ENCODE peak calls at places on chromosomes 11 and 22, in eight cellular contexts. Z is PC-3, K is lower leg skin, O is AG04450, U is astrocyte of the cerebellum, E is A549, J is adrenal gland, T is HFF-Myc. V is an unnamed sample.

GRCh38 chr11:45341379-45341778 is 55.2 kb upstream of the SYT13 start:
- DNase-seq in O (no peak), E (no peak), Z (no peak), K (no peak), T (no peak), J (no peak), U (no peak), V (no peak)

GRCh38 chr11:2518112-2518982 is 73.5 kb downstream of the KCNQ1 start:
- DNase-seq in T (no peak), J (no peak), K (peak), U (no peak), O (no peak), E (no peak), Z (no peak), V (no peak)

GRCh38 chr11:61162092-61162935 is 1.1 kb upstream of the VPS37C start:
- DNase-seq in T (no peak), E (peak), U (no peak), O (no peak), Z (peak), J (no peak), K (no peak), V (peak)

GRCh38 chr22:27880778-27881394 is 38.2 kb downstream of the PITPNB start:
- DNase-seq in E (peak), T (peak), J (peak), K (peak), Z (peak), U (peak), O (peak), V (peak)

GRCh38 chr11:121932646-121933185 is 183.3 kb downstream of the BLID start:
- DNase-seq in Z (peak), K (no peak), J (no peak), U (no peak), E (no peak), T (no peak), O (no peak), V (no peak)

GRCh38 chr11:78384231-78384630 is 33.4 kb downstream of the GAB2 start:
- DNase-seq in Z (no peak), K (no peak), J (no peak), E (no peak), T (no peak), O (no peak), U (no peak), V (no peak)

GRCh38 chr11:61004841-61005240 is 33.4 kb downstream of the CD6 start:
- DNase-seq in T (no peak), O (no peak), U (no peak), E (no peak), K (no peak), J (no peak), Z (no peak), V (peak)

GRCh38 chr11:129210831-129211181 is 18.7 kb upstream of the ARHGAP32 start:
- DNase-seq in E (no peak), K (no peak), U (no peak), O (no peak), J (no peak), Z (no peak), T (no peak), V (no peak)

GRCh38 chr22:40889116-40889515 is 27.2 kb upstream of the DNAJB7 start:
- DNase-seq in J (no peak), O (no peak), K (no peak), E (no peak), Z (no peak), U (no peak), T (no peak), V (no peak)

GRCh38 chr22:38950527-38951111 is 6.8 kb upstream of the APOBEC3A start:
- DNase-seq in U (no peak), E (no peak), O (no peak), K (no peak), T (no peak), J (no peak), Z (no peak), V (no peak)

GRCh38 chr11:115580927-115581680 is 76.9 kb upstream of the CADM1 start:
- DNase-seq in K (no peak), J (peak), U (no peak), T (peak), Z (no peak), E (no peak), O (no peak), V (peak)

GRCh38 chr11:126112547-126112946 is 49.9 kb upstream of the CDON start:
- DNase-seq in T (peak), K (peak), E (no peak), O (no peak), J (no peak), Z (no peak), U (no peak), V (peak)

GRCh38 chr11:11567862-11568650 is 53.7 kb downstream of the GALNT18 start:
- DNase-seq in K (no peak), E (no peak), O (no peak), J (no peak), U (peak), T (no peak), Z (peak), V (no peak)

GRCh38 chr11:2833051-2833937 is 52.3 kb downstream of the CDKN1C start:
- DNase-seq in E (no peak), U (no peak), Z (no peak), K (no peak), J (no peak), T (no peak), O (no peak), V (no peak)

GRCh38 chr22:20258584-20259335 is 9.4 kb downstream of the RTN4R start:
- DNase-seq in K (no peak), T (no peak), U (no peak), J (no peak), O (no peak), Z (no peak), E (no peak), V (no peak)

GRCh38 chr11:122656073-122656630 is 630 bp downstream of the UBASH3B start:
- DNase-seq in T (no peak), O (no peak), E (peak), K (no peak), Z (peak), U (no peak), J (peak), V (peak)

GRCh38 chr22:42365337-42365865 is 66.8 kb downstream of the NFAM1 start:
- DNase-seq in E (no peak), U (peak), J (no peak), T (no peak), K (no peak), Z (no peak), O (no peak), V (no peak)

GRCh38 chr11:122248939-122249338 is 132.9 kb upstream of the BLID start:
- DNase-seq in E (no peak), O (no peak), K (no peak), Z (peak), U (no peak), T (no peak), J (no peak), V (no peak)

GRCh38 chr11:112320668-112321067 is 60.0 kb upstream of the PLET1 start:
- DNase-seq in T (peak), J (peak), E (no peak), K (peak), O (peak), Z (peak), U (peak), V (peak)

GRCh38 chr11:77418981-77419592 is 54.8 kb downstream of the PAK1 start:
- DNase-seq in E (no peak), K (no peak), Z (no peak), O (no peak), U (no peak), T (no peak), J (no peak), V (no peak)

GRCh38 chr22:42277988-42278776 is 7.7 kb upstream of the TCF20 start:
- DNase-seq in O (no peak), E (no peak), U (no peak), Z (no peak), J (no peak), T (no peak), K (no peak), V (peak)

GRCh38 chr11:96288915-96289314 is 54.1 kb downstream of the MAML2 start:
- DNase-seq in Z (no peak), O (no peak), E (no peak), J (no peak), U (no peak), K (no peak), T (no peak), V (no peak)

GRCh38 chr22:17945156-17945850 is 79.1 kb downstream of the MICAL3 start:
- DNase-seq in U (no peak), T (no peak), E (no peak), Z (no peak), J (no peak), K (no peak), O (no peak), V (no peak)

GRCh38 chr11:2677127-2677526 is 22.7 kb downstream of the KCNQ1OT1 start:
- DNase-seq in J (no peak), K (no peak), T (no peak), O (no peak), Z (no peak), E (no peak), U (no peak), V (no peak)

GRCh38 chr11:122414406-122415018 is 241.0 kb upstream of the UBASH3B start:
- DNase-seq in E (no peak), O (no peak), Z (no peak), T (no peak), J (no peak), K (no peak), U (no peak), V (no peak)

GRCh38 chr22:39178206-39179111 is 26.0 kb upstream of the CBX7 start:
- DNase-seq in T (no peak), E (no peak), Z (peak), J (no peak), K (no peak), O (no peak), U (no peak), V (peak)

GRCh38 chr22:43743131-43743530 is 69.0 kb downstream of the EFCAB6 start:
- DNase-seq in E (no peak), O (no peak), T (no peak), K (no peak), U (no peak), J (no peak), Z (peak), V (peak)

GRCh38 chr22:46467006-46467405 is 70.4 kb downstream of the CELSR1 start:
- DNase-seq in E (no peak), O (no peak), T (no peak), Z (no peak), J (no peak), K (no peak), U (no peak), V (no peak)

DNA sequence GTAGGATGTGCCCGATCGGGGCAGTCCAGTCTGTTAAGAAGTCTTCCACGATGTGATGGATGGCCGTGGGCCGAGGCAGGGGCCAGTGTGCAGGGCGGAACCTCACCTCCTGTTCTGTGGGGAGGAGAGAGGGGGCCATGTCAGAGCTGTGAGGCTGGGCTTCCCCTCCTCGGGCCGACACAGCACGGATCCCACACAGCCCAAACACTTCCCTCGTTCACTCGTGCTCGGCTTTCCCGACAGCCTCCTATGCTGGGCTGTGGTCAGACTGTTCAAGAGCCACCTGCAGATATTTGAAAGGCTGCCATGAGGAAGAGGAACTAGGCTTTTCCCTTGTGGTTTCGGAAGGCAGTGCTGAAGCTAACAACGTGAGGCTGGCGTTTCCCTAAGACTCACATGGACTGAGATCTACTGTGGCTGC is 12.3 kb upstream of the TXN2 start:
- DNase-seq in E (no peak), J (no peak), Z (no peak), T (no peak), O (no peak), K (no peak), U (no peak), V (no peak)
- H3K4me3 ChIP-seq in E (no peak), J (no peak), Z (no peak), T (no peak), O (no peak), K (no peak), U (no peak), V (no peak)

GRCh38 chr11:130531061-130531460 is 82.6 kb downstream of the ADAMTS15 start:
- DNase-seq in T (no peak), O (no peak), E (no peak), Z (no peak), U (peak), J (no peak), K (no peak), V (peak)
- TF ChIP-seq CTCF in T (no peak), O (no peak), E (no peak), Z (no peak), U (peak), J (no peak), K (no peak), V (peak)

GRCh38 chr11:64915366-64915887 is 1.6 kb downstream of the ATG2A start:
- DNase-seq in U (no peak), Z (no peak), K (no peak), J (no peak), O (no peak), E (no peak), T (no peak), V (peak)
- H3K4me3 ChIP-seq in U (peak), Z (peak), K (no peak), J (no peak), O (peak), E (peak), T (peak), V (peak)

GRCh38 chr11:94762208-94762607 is 5.9 kb upstream of the AMOTL1 start:
- DNase-seq in K (no peak), J (no peak), E (no peak), Z (peak), U (no peak), O (no peak), T (no peak), V (no peak)
- TF ChIP-seq CTCF in K (no peak), J (peak), E (peak), Z (peak), U (peak), O (peak), T (peak), V (peak)

GRCh38 chr11:47487421-47487820 is 38.5 kb upstream of the RAPSN start:
- DNase-seq in U (no peak), Z (no peak), J (no peak), O (no peak), T (no peak), K (no peak), E (no peak), V (no peak)
- H3K4me3 ChIP-seq in U (no peak), Z (no peak), J (no peak), O (no peak), T (no peak), K (no peak), E (no peak), V (no peak)

DNA sequence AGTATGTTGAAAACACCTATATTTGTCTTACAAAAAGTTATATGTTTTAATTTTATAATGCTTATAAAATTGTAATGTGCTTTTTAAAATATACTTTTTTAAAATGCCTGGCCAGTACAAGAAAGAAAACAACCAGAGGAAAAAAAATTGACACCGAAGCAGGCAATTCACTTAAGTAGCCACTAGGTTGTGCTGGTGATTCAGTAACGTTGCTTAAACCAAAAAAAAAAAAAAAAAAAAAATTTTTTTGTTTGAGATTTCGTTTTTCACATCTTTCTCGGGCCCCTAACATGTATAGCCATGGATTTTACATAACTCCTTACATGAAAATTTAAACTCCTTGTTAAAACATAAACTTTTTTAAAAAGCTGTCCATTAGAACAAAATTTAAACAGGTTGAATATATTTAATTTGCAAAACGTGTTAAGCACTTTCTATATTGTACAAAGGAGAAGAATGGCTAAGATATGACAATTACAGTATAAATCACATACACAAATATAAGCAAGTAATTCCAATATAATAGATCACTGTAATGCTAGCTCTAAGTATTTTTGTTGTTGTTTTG is 9.2 kb downstream of the OR8B4 start:
- DNase-seq in J (peak), K (no peak), T (peak), E (peak), O (peak), U (peak), Z (peak), V (peak)
- TF ChIP-seq CTCF in J (peak), K (no peak), T (peak), E (peak), O (peak), U (peak), Z (peak), V (peak)

DNA sequence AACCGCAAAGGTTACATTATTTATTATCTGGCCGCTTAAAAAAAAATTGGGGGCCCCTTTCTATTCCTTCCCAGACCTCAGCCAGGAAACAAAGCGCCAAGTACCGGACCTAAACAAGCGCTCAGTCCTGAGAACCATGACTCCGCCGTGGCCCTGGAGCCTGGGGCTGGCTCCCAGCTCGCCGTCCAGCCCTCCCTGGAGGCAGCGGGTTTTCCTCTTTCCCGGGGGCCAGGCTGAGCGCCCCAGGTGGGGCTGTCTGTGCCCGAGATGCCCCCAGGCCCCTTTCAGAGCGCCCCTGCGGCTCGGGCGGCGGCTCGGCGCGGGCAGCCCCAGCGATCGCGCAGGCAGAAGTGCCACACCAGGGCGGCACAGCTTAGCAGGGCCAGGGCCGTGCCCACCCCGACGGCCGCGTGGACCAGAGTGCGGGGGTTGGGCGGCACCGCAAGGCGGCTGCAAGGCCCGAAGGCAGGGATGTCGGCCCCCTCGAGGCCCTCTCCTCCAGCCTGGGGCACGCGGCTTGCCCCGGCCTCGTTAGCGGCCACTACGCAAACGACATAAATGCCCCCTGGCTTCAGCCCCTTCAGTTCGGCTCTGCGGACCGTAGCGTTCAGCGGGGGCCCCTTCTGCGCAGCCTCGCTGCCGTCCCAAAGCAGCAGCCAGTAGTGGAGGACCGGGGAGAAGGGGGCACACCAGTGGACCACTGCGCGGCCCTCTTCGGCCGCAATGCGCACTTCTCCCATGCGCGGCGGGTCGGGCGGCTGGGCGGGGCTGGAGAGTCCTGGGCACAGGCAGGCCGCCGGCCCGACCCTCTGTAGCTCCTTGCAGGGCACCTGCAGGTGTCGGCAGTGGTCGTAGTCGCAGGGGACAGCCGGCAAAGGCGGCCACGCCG is 1.6 kb downstream of the LRRN4CL start:
- DNase-seq in K (no peak), O (no peak), Z (no peak), T (no peak), U (no peak), E (no peak), J (no peak), V (no peak)
- H3K4me3 ChIP-seq in K (no peak), O (peak), Z (no peak), T (peak), U (no peak), E (no peak), J (no peak), V (no peak)

DNA sequence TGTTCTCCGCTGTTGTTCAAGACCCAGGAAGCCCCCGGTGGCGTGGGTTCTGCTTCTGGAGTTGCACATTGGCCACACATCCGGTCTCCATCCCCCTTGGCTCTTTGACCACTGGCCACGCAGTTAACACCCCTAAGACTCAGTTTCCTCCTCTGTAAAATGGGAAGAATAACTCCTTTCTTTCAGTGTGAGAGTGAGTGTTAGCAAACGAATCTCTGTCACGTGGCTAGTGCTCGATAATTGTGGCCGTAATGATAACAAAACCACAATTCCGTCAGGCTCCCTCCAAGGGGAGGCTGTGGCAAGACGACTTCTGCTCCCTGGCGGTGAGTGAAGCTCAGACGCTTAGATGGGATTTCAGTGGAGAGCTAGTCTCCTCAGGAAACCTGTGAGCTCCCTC is 315.2 kb upstream of the B3GAT1 start:
- DNase-seq in U (no peak), J (no peak), E (no peak), T (no peak), K (no peak), Z (no peak), O (no peak), V (no peak)
- TF ChIP-seq CTCF in U (no peak), J (no peak), E (no peak), T (no peak), K (no peak), Z (no peak), O (no peak), V (no peak)